ENCODE peak calls at places on chromosome 20, in seven cellular contexts. One of them, this sample, is unnamed.

GRCh38 chr20:14497004-14497403 is 159.6 kb upstream of the FLRT3 start:
- DNase-seq in heart left ventricle: no peak
- DNase-seq in GM23338: no peak
- DNase-seq in HFF-Myc: no peak
- DNase-seq in CD8-positive, alpha-beta T cell: no peak
- DNase-seq in glutamatergic neuron: no peak
- DNase-seq in IMR-90: no peak
- DNase-seq in this sample: no peak

GRCh38 chr20:52410746-52411317 is 219.3 kb upstream of the ZFP64 start:
- DNase-seq in HFF-Myc: no peak
- DNase-seq in IMR-90: no peak
- DNase-seq in GM23338: no peak
- DNase-seq in glutamatergic neuron: no peak
- DNase-seq in CD8-positive, alpha-beta T cell: peak; percentile 12
- DNase-seq in heart left ventricle: no peak
- DNase-seq in this sample: no peak

GRCh38 chr20:63159826-63160640 is 55.9 kb downstream of the YTHDF1 start:
- DNase-seq in glutamatergic neuron: peak; percentile 10
- DNase-seq in GM23338: no peak
- DNase-seq in IMR-90: no peak
- DNase-seq in HFF-Myc: no peak
- DNase-seq in heart left ventricle: no peak
- DNase-seq in CD8-positive, alpha-beta T cell: no peak
- DNase-seq in this sample: no peak

GRCh38 chr20:8722277-8722928 is 346.5 kb upstream of the PLCB4 start:
- DNase-seq in GM23338: peak; percentile 80
- DNase-seq in heart left ventricle: peak; percentile 26
- DNase-seq in HFF-Myc: peak; percentile 64
- DNase-seq in CD8-positive, alpha-beta T cell: peak; percentile 24
- DNase-seq in IMR-90: peak; percentile 77
- DNase-seq in glutamatergic neuron: peak; percentile 22
- DNase-seq in this sample: peak; percentile 61

GRCh38 chr20:62818592-62819493 is 2.0 kb downstream of the COL9A3 start:
- DNase-seq in GM23338: no peak
- DNase-seq in IMR-90: peak; percentile 9
- DNase-seq in HFF-Myc: no peak
- DNase-seq in heart left ventricle: peak; percentile 72
- DNase-seq in CD8-positive, alpha-beta T cell: no peak
- DNase-seq in glutamatergic neuron: peak; percentile 66
- DNase-seq in this sample: no peak

GRCh38 chr20:56974499-56975250 is 291.8 kb downstream of the BMP7 start:
- DNase-seq in CD8-positive, alpha-beta T cell: no peak
- DNase-seq in GM23338: peak; percentile 90
- DNase-seq in glutamatergic neuron: peak; percentile 81
- DNase-seq in HFF-Myc: peak; percentile 30
- DNase-seq in IMR-90: peak; percentile 37
- DNase-seq in heart left ventricle: no peak
- DNase-seq in this sample: peak; percentile 52

GRCh38 chr20:22717466-22717865 is 133.1 kb upstream of the FOXA2 start:
- DNase-seq in HFF-Myc: no peak
- DNase-seq in heart left ventricle: peak; percentile 38
- DNase-seq in IMR-90: no peak
- DNase-seq in CD8-positive, alpha-beta T cell: no peak
- DNase-seq in glutamatergic neuron: no peak
- DNase-seq in GM23338: no peak
- DNase-seq in this sample: no peak

GRCh38 chr20:63792866-63793265 is 38.2 kb downstream of the ZBTB46 start:
- DNase-seq in CD8-positive, alpha-beta T cell: no peak
- DNase-seq in IMR-90: no peak
- DNase-seq in glutamatergic neuron: no peak
- DNase-seq in GM23338: no peak
- DNase-seq in HFF-Myc: no peak
- DNase-seq in heart left ventricle: no peak
- DNase-seq in this sample: no peak

GRCh38 chr20:43438578-43439316 is 18.9 kb upstream of the SRSF6 start:
- DNase-seq in GM23338: no peak
- DNase-seq in IMR-90: no peak
- DNase-seq in glutamatergic neuron: no peak
- DNase-seq in heart left ventricle: no peak
- DNase-seq in CD8-positive, alpha-beta T cell: no peak
- DNase-seq in HFF-Myc: no peak
- DNase-seq in this sample: no peak

GRCh38 chr20:2693286-2693995 is 861 bp downstream of the EBF4 start:
- DNase-seq in HFF-Myc: no peak
- DNase-seq in GM23338: peak; percentile 63
- DNase-seq in CD8-positive, alpha-beta T cell: peak; percentile 60
- DNase-seq in IMR-90: no peak
- DNase-seq in glutamatergic neuron: peak; percentile 62
- DNase-seq in heart left ventricle: peak; percentile 35
- DNase-seq in this sample: no peak

GRCh38 chr20:5531318-5532081 is 214.7 kb upstream of the PROKR2 start:
- DNase-seq in HFF-Myc: no peak
- DNase-seq in glutamatergic neuron: no peak
- DNase-seq in IMR-90: peak; percentile 35
- DNase-seq in GM23338: no peak
- DNase-seq in heart left ventricle: no peak
- DNase-seq in CD8-positive, alpha-beta T cell: no peak
- DNase-seq in this sample: peak; percentile 10

GRCh38 chr20:59324441-59324840 is 24.0 kb downstream of the EDN3 start:
- DNase-seq in HFF-Myc: no peak
- DNase-seq in glutamatergic neuron: no peak
- DNase-seq in CD8-positive, alpha-beta T cell: no peak
- DNase-seq in GM23338: no peak
- DNase-seq in IMR-90: no peak
- DNase-seq in heart left ventricle: no peak
- DNase-seq in this sample: no peak

GRCh38 chr20:4613718-4614620 is 107.7 kb upstream of the PRND start:
- DNase-seq in HFF-Myc: no peak
- DNase-seq in GM23338: peak; percentile 80
- DNase-seq in glutamatergic neuron: peak; percentile 34
- DNase-seq in IMR-90: no peak
- DNase-seq in heart left ventricle: no peak
- DNase-seq in CD8-positive, alpha-beta T cell: peak; percentile 69
- DNase-seq in this sample: peak; percentile 57

GRCh38 chr20:277496-277781 is 13.1 kb downstream of the C20orf96 start:
- DNase-seq in glutamatergic neuron: no peak
- DNase-seq in heart left ventricle: no peak
- DNase-seq in HFF-Myc: no peak
- DNase-seq in GM23338: no peak
- DNase-seq in CD8-positive, alpha-beta T cell: no peak
- DNase-seq in IMR-90: no peak
- DNase-seq in this sample: no peak

GRCh38 chr20:23136893-23137745 is 51.0 kb upstream of the CD93 start:
- DNase-seq in heart left ventricle: no peak
- DNase-seq in glutamatergic neuron: no peak
- DNase-seq in CD8-positive, alpha-beta T cell: no peak
- DNase-seq in GM23338: no peak
- DNase-seq in HFF-Myc: no peak
- DNase-seq in IMR-90: no peak
- DNase-seq in this sample: no peak

GRCh38 chr20:409697-410559 is 1.8 kb downstream of the RBCK1 start:
- DNase-seq in heart left ventricle: no peak
- DNase-seq in IMR-90: no peak
- DNase-seq in GM23338: no peak
- DNase-seq in HFF-Myc: no peak
- DNase-seq in CD8-positive, alpha-beta T cell: no peak
- DNase-seq in glutamatergic neuron: no peak
- DNase-seq in this sample: no peak

GRCh38 chr20:16095241-16095640 is 478.0 kb downstream of the KIF16B start:
- DNase-seq in GM23338: no peak
- DNase-seq in heart left ventricle: no peak
- DNase-seq in IMR-90: no peak
- DNase-seq in CD8-positive, alpha-beta T cell: no peak
- DNase-seq in HFF-Myc: no peak
- DNase-seq in glutamatergic neuron: no peak
- DNase-seq in this sample: no peak

GRCh38 chr20:16528078-16528477 is 45.2 kb downstream of the KIF16B start:
- DNase-seq in HFF-Myc: peak; percentile 32
- DNase-seq in GM23338: no peak
- DNase-seq in glutamatergic neuron: no peak
- DNase-seq in heart left ventricle: no peak
- DNase-seq in IMR-90: peak; percentile 96
- DNase-seq in CD8-positive, alpha-beta T cell: no peak
- DNase-seq in this sample: no peak

GRCh38 chr20:62925420-62926228 is 681 bp downstream of the DIDO1 start:
- DNase-seq in GM23338: no peak
- DNase-seq in IMR-90: peak; percentile 16
- DNase-seq in HFF-Myc: no peak
- DNase-seq in CD8-positive, alpha-beta T cell: peak; percentile 48
- DNase-seq in heart left ventricle: no peak
- DNase-seq in glutamatergic neuron: peak; percentile 56
- DNase-seq in this sample: no peak

GRCh38 chr20:10337291-10337690 is 96.7 kb downstream of the MKKS start:
- DNase-seq in heart left ventricle: no peak
- DNase-seq in glutamatergic neuron: no peak
- DNase-seq in CD8-positive, alpha-beta T cell: no peak
- DNase-seq in HFF-Myc: no peak
- DNase-seq in GM23338: no peak
- DNase-seq in IMR-90: no peak
- DNase-seq in this sample: no peak

GRCh38 chr20:41054463-41055230 is 26.0 kb downstream of the TOP1 start:
- DNase-seq in HFF-Myc: no peak
- DNase-seq in GM23338: no peak
- DNase-seq in CD8-positive, alpha-beta T cell: no peak
- DNase-seq in IMR-90: no peak
- DNase-seq in heart left ventricle: no peak
- DNase-seq in glutamatergic neuron: no peak
- DNase-seq in this sample: no peak

DNA sequence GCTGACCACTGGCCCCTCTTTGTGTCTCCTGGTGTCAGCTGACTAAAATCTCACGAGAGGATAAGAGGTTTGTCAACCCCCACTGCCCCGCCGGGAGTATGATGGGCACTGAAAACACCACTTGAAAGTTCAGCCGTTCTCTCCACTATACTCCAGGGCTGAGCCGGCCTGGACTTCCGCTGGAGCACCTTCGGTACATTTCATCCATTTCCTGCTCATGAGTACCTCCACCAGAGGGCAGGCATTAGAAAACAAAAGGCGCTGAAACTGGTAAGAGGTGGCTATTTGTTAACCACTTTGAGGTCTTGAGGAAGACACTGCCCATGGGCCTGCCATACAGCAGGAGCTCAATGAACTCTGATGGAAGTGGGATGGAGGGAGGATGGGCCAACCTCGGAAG is 17.9 kb upstream of the ANKRD60 start:
- DNase-seq in CD8-positive, alpha-beta T cell: no peak
- DNase-seq in HFF-Myc: no peak
- DNase-seq in GM23338: peak; percentile 76
- DNase-seq in heart left ventricle: no peak
- DNase-seq in IMR-90: no peak
- DNase-seq in glutamatergic neuron: no peak
- DNase-seq in this sample: no peak
- TF ChIP-seq CTCF in CD8-positive, alpha-beta T cell: no peak
- TF ChIP-seq CTCF in HFF-Myc: peak; percentile 40
- TF ChIP-seq CTCF in GM23338: peak; percentile 63
- TF ChIP-seq CTCF in heart left ventricle: peak; percentile 17
- TF ChIP-seq CTCF in IMR-90: peak; percentile 30
- TF ChIP-seq CTCF in glutamatergic neuron: peak; percentile 26
- TF ChIP-seq CTCF in this sample: peak; percentile 70

GRCh38 chr20:50224553-50225255 is 34.1 kb downstream of the CEBPB start:
- DNase-seq in heart left ventricle: peak; percentile 72
- DNase-seq in HFF-Myc: peak; percentile 75
- DNase-seq in glutamatergic neuron: no peak
- DNase-seq in IMR-90: peak; percentile 97
- DNase-seq in GM23338: peak; percentile 47
- DNase-seq in CD8-positive, alpha-beta T cell: no peak
- DNase-seq in this sample: peak; percentile 94
- TF ChIP-seq CTCF in heart left ventricle: peak; percentile 36
- TF ChIP-seq CTCF in HFF-Myc: peak; percentile 49
- TF ChIP-seq CTCF in glutamatergic neuron: no peak
- TF ChIP-seq CTCF in IMR-90: peak; percentile 44
- TF ChIP-seq CTCF in GM23338: peak; percentile 34
- TF ChIP-seq CTCF in CD8-positive, alpha-beta T cell: no peak
- TF ChIP-seq CTCF in this sample: peak; percentile 63

GRCh38 chr20:19807901-19808300 is 49.8 kb downstream of the RIN2 start:
- DNase-seq in heart left ventricle: no peak
- DNase-seq in CD8-positive, alpha-beta T cell: no peak
- DNase-seq in IMR-90: peak; percentile 52
- DNase-seq in HFF-Myc: no peak
- DNase-seq in glutamatergic neuron: no peak
- DNase-seq in GM23338: no peak
- DNase-seq in this sample: no peak

GRCh38 chr20:19802099-19802491 is 44.0 kb downstream of the RIN2 start:
- DNase-seq in heart left ventricle: no peak
- DNase-seq in glutamatergic neuron: no peak
- DNase-seq in IMR-90: no peak
- DNase-seq in GM23338: no peak
- DNase-seq in HFF-Myc: no peak
- DNase-seq in CD8-positive, alpha-beta T cell: no peak
- DNase-seq in this sample: no peak

GRCh38 chr20:19799325-19799724 is 41.3 kb downstream of the RIN2 start:
- DNase-seq in GM23338: no peak
- DNase-seq in glutamatergic neuron: no peak
- DNase-seq in CD8-positive, alpha-beta T cell: no peak
- DNase-seq in IMR-90: no peak
- DNase-seq in HFF-Myc: no peak
- DNase-seq in heart left ventricle: no peak
- DNase-seq in this sample: no peak

GRCh38 chr20:19806806-19807691 is 49.0 kb downstream of the RIN2 start:
- DNase-seq in GM23338: no peak
- DNase-seq in heart left ventricle: no peak
- DNase-seq in HFF-Myc: no peak
- DNase-seq in CD8-positive, alpha-beta T cell: no peak
- DNase-seq in IMR-90: peak; percentile 35
- DNase-seq in glutamatergic neuron: no peak
- DNase-seq in this sample: no peak

DNA sequence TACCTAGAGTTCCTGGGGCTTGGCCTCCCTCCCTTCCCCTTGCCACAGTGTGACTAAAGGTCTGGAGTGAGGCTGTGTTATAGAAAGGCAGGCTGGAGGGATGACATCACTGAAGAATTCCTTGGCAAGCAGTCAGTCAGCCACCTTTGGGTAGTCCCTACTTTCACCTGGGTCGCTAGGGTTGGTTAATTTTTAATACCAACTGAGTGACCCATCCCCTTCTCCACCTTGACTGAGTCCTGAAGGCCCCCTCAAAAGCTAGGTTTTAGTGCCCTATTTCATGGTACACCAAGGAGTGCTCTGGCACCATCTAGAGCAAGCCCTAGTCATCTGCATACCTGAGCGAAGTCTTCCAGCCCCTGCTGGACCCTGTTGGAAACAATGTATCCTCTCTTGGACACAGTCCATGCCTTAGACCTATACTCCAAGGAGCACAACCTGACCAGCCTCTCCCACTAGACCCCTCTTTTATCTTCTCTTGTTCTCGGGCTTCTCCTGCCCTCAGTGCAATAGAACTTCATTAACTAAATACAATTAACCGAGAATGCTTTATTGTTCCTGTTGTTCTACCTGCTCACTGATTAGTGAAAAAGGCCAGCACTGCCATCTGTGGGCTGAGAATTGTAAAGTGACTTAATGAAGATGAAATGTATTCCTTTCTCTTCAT is 44.6 kb downstream of the RIN2 start:
- DNase-seq in HFF-Myc: no peak
- DNase-seq in IMR-90: peak; percentile 39
- DNase-seq in glutamatergic neuron: no peak
- DNase-seq in heart left ventricle: no peak
- DNase-seq in GM23338: peak; percentile 58
- DNase-seq in CD8-positive, alpha-beta T cell: no peak
- DNase-seq in this sample: no peak
- TF ChIP-seq CTCF in HFF-Myc: no peak
- TF ChIP-seq CTCF in IMR-90: peak; percentile 14
- TF ChIP-seq CTCF in glutamatergic neuron: no peak
- TF ChIP-seq CTCF in heart left ventricle: peak; percentile 18
- TF ChIP-seq CTCF in GM23338: peak; percentile 55
- TF ChIP-seq CTCF in CD8-positive, alpha-beta T cell: no peak
- TF ChIP-seq CTCF in this sample: peak; percentile 59

GRCh38 chr20:49028684-49029083 is 17.4 kb upstream of the CSE1L start:
- DNase-seq in IMR-90: peak; percentile 41
- DNase-seq in HFF-Myc: no peak
- DNase-seq in heart left ventricle: no peak
- DNase-seq in GM23338: peak; percentile 53
- DNase-seq in CD8-positive, alpha-beta T cell: no peak
- DNase-seq in glutamatergic neuron: no peak
- DNase-seq in this sample: peak; percentile 38
- TF ChIP-seq CTCF in IMR-90: peak; percentile 35
- TF ChIP-seq CTCF in HFF-Myc: peak; percentile 33
- TF ChIP-seq CTCF in heart left ventricle: no peak
- TF ChIP-seq CTCF in GM23338: peak; percentile 63
- TF ChIP-seq CTCF in CD8-positive, alpha-beta T cell: no peak
- TF ChIP-seq CTCF in glutamatergic neuron: no peak
- TF ChIP-seq CTCF in this sample: peak; percentile 69